ENCODE peak calls at places on chromosome 6, in six cellular contexts. J is H9, U is IMR-90, F is trophoblast cell, K is H1, A is mesenchymal stem cell. T is an unnamed sample. For H3K4me1, the result is how much of the 10 kb centered on the place peaks cover.

GRCh38 chr6:16766043-16766521 is 4.8 kb upstream of the ATXN1 start:
- DNase-seq in J (no peak), U (peak), F (peak), K (no peak), A (peak), T (no peak)

GRCh38 chr6:124812067-124812466 is 150.2 kb upstream of the RNF217 start:
- DNase-seq in J (no peak), U (no peak), F (no peak), K (no peak), A (no peak), T (no peak)

GRCh38 chr6:132813173-132813856 is 1.1 kb upstream of the RPS12 start:
- DNase-seq in J (peak), U (no peak), F (peak), K (no peak), A (peak), T (no peak)

GRCh38 chr6:158849899-158850806 is 31.0 kb upstream of the EZR start:
- DNase-seq in J (no peak), U (peak), F (peak), K (no peak), A (peak), T (no peak)

GRCh38 chr6:41846666-41847237 is 48.4 kb downstream of the USP49 start:
- DNase-seq in J (peak), U (peak), F (peak), K (peak), A (peak), T (peak)

GRCh38 chr6:87396595-87397392 is 11.0 kb upstream of the CFAP206 start:
- DNase-seq in J (no peak), U (no peak), F (no peak), K (no peak), A (no peak), T (no peak)

GRCh38 chr6:33979750-33980149 is 166.1 kb downstream of the GRM4 start:
- DNase-seq in J (no peak), U (no peak), F (no peak), K (no peak), A (no peak), T (no peak)

GRCh38 chr6:61809004-61809595 is 476.9 kb downstream of the KHDRBS2 start:
- DNase-seq in J (no peak), U (no peak), F (peak), K (no peak), A (peak), T (peak)

GRCh38 chr6:165962361-165962760 is 205.3 kb downstream of the TBXT start:
- DNase-seq in J (no peak), U (peak), F (no peak), K (no peak), A (no peak), T (no peak)

GRCh38 chr6:79861023-79861422 is 86.3 kb downstream of the ELOVL4 start:
- DNase-seq in J (no peak), U (no peak), F (no peak), K (no peak), A (no peak), T (no peak)

GRCh38 chr6:74598473-74599393 is 607.1 kb downstream of the COL12A1 start:
- DNase-seq in J (no peak), U (peak), F (no peak), K (no peak), A (no peak), T (no peak)

GRCh38 chr6:9139762-9140161 is 704.4 kb upstream of the SLC35B3 start:
- DNase-seq in J (no peak), U (peak), F (peak), K (no peak), A (no peak), T (no peak)

GRCh38 chr6:5998236-5998635 is 8.5 kb downstream of the NRN1 start:
- DNase-seq in J (no peak), U (no peak), F (no peak), K (no peak), A (no peak), T (no peak)

GRCh38 chr6:85382541-85382940 is 67.3 kb upstream of the NT5E start:
- DNase-seq in J (no peak), U (no peak), F (no peak), K (no peak), A (no peak), T (no peak)

GRCh38 chr6:51959744-51960383 is 127.5 kb downstream of the PKHD1 start:
- DNase-seq in J (peak), U (peak), F (peak), K (peak), A (peak), T (peak)

GRCh38 chr6:82364087-82365010 is 732 bp downstream of the TPBG start:
- DNase-seq in J (peak), U (peak), F (peak), K (no peak), A (peak), T (peak)

GRCh38 chr6:134844120-134844519 is 105.8 kb downstream of the ALDH8A1 start:
- DNase-seq in J (no peak), U (no peak), F (no peak), K (no peak), A (no peak), T (no peak)

GRCh38 chr6:165233089-165233488 is 76.3 kb downstream of the C6orf118 start:
- DNase-seq in J (no peak), U (no peak), F (no peak), K (no peak), A (no peak), T (no peak)

GRCh38 chr6:164827537-164827936 is 481.9 kb downstream of the C6orf118 start:
- DNase-seq in J (no peak), U (no peak), F (peak), K (no peak), A (no peak), T (no peak)

GRCh38 chr6:167306401-167306998 is 15.4 kb downstream of the UNC93A start:
- DNase-seq in J (no peak), U (no peak), F (peak), K (no peak), A (no peak), T (no peak)

GRCh38 chr6:134826889-134827737 is 122.8 kb downstream of the ALDH8A1 start:
- DNase-seq in J (no peak), U (peak), F (no peak), K (no peak), A (no peak), T (no peak)

GRCh38 chr6:150118208-150118607 is 24.6 kb upstream of the PPP1R14C start:
- DNase-seq in J (no peak), U (no peak), F (no peak), K (no peak), A (no peak), T (no peak)

GRCh38 chr6:118869350-118869749 is 24.6 kb upstream of the ASF1A start:
- DNase-seq in J (no peak), U (peak), F (no peak), K (no peak), A (peak), T (no peak)

GRCh38 chr6:146290589-146290901 is 253.1 kb upstream of the RAB32 start:
- DNase-seq in J (no peak), U (no peak), F (no peak), K (no peak), A (no peak), T (no peak)

GRCh38 chr6:144753023-144753705 is 468.0 kb downstream of the UTRN start:
- DNase-seq in J (no peak), U (no peak), F (no peak), K (no peak), A (no peak), T (no peak)

GRCh38 chr6:144408151-144408550 is 123.0 kb downstream of the UTRN start:
- DNase-seq in J (no peak), U (peak), F (no peak), K (no peak), A (no peak), T (no peak)

GRCh38 chr6:17885079-17885478 is 102.4 kb downstream of the KIF13A start:
- DNase-seq in J (no peak), U (peak), F (peak), K (no peak), A (no peak), T (no peak)

GRCh38 chr6:35500782-35501181 is 3.9 kb upstream of the TEAD3 start:
- DNase-seq in J (no peak), U (peak), F (no peak), K (no peak), A (peak), T (no peak)

DNA sequence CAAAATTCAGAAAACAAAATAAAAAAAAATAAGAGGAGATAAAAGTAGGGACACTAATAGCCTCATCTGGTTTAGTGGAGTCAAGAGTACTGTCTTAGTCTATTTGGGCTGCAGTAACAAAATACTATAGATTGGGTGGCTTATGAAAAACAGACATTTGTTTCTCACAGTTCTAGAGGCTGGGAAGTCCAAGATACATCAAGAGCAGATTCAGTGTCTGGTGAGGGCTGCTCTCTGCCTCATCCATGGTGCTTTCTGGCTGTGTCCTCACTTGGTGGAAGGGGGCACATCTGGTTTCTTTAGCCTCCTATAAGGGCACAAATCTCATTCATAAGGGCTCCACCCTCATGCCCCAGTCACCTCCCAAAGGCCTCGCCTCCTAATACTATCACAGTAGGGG is 26.0 kb downstream of the NRSN1 start:
- DNase-seq in J (no peak), U (no peak), F (no peak), K (no peak), A (no peak), T (no peak)
- H3K4me1 ChIP-seq in J (under half), U (under half), F (under half), K (under half), A (under half), T (under half)

DNA sequence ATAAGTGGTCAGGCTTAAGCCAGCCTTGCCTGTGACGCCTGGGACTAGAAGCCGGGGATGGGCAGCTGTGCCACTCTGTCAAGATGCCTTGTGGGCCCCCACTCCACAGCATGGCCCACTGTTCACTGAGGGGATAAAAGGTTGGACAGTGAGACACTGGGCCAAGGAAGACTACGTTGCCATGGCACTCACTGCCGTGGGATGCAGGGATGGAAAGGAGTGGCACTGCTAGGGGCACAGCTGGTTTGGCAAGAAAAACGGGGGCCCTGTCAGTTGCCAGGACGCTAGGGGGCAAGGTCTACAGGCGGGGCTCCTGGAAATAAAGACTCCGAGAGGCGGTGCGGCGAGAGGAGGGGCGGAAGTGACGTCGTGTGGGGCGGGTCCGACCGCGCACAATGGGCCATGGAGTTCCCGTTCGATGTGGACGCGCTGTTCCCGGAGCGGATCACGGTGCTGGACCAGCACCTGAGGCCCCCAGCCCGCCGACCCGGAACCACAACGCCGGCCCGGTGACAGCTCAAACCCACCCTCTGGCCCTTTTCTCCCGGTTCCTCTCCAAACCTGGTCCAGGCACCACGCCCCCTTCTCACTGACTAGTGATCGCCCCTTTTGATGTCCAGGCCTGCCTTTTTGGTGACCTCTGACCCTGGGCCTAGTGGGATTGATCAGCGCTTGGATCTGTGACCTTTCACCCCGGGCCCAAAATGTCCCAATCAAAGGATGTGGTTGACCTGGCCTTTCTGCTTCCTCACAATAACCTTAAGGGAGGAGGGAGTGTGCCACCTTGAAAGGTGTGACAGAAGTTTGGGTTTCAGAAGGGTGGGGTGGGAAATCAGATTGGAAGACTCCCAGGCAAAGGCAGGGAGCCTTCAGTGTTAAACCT is at the start of gene ATAT1:
- DNase-seq in J (peak), U (peak), F (peak), K (peak), A (peak), T (peak)
- H2AFZ ChIP-seq in J (no peak), U (peak), F (peak), K (peak), A (peak), T (peak)

DNA sequence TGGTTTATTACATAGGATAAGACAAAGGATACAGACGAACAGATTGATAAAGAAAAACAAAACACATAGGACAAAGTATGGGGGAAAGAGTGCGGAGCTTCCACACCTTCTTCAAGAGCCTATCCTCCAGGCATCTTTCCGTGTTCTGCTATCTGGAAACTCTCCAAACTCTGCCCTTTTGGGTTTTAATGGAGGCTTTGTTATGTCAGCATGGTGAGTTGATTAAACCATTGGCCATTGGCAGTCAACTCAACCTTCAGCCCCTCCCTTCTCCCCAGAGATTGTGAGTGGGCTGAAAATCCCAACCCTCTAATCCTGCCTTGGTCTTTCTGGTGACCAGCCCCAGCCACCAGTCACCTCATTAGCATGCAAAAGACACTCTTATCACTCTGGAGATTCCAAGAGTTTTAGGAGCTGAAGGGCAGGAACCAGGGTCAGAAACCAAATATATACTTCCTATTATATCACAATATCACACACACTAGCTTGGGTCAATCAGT is 23.9 kb downstream of the HLA-DOB start:
- DNase-seq in J (no peak), U (no peak), F (no peak), K (no peak), A (no peak), T (no peak)
- H4K8ac ChIP-seq in J (no peak), U (no peak), F (no peak), K (no peak), A (no peak), T (no peak)

DNA sequence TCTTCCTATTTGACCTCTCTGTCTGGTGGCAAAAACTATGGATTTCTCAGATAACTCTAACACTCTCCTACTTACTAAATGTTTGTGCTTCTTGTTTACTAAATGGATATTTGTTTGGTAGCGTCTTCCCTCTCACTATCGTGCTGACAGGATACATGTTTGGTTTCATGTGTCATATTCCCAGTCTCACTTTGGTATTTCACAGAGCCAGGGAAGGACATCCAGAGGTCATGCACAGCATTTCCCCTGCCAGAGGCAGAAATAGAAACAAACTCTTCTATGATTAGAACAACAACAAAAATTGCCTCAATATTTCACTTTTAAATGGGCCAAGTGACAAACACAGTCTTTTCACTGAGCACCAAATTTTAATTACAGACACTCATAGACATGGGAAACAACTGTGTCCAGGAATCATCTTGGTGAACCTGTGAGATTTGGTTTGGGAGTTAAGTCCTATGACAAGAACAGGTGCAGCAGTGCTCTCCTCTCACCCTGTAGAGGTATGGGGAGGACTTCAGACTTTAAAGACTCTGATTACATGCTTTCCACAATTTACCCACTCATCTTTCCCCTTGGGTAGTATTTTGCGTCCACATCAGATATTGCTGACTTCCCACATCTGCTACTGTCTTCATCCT is 40.3 kb downstream of the TXLNB start:
- DNase-seq in J (no peak), U (no peak), F (no peak), K (no peak), A (peak), T (no peak)
- H3K4me1 ChIP-seq in J (under half), U (under half), F (under half), K (under half), A (under half), T (under half)

GRCh38 chr6:109303149-109303548 is 79.1 kb downstream of the CD164 start:
- DNase-seq in J (no peak), U (no peak), F (peak), K (no peak), A (no peak), T (no peak)

GRCh38 chr6:109305028-109305427 is 77.2 kb downstream of the CD164 start:
- DNase-seq in J (no peak), U (no peak), F (no peak), K (no peak), A (no peak), T (no peak)

GRCh38 chr6:109302176-109302575 is 80.1 kb downstream of the CD164 start:
- DNase-seq in J (no peak), U (no peak), F (peak), K (no peak), A (no peak), T (no peak)

GRCh38 chr6:109304284-109305015 is 77.8 kb downstream of the CD164 start:
- DNase-seq in J (no peak), U (no peak), F (no peak), K (no peak), A (no peak), T (no peak)

DNA sequence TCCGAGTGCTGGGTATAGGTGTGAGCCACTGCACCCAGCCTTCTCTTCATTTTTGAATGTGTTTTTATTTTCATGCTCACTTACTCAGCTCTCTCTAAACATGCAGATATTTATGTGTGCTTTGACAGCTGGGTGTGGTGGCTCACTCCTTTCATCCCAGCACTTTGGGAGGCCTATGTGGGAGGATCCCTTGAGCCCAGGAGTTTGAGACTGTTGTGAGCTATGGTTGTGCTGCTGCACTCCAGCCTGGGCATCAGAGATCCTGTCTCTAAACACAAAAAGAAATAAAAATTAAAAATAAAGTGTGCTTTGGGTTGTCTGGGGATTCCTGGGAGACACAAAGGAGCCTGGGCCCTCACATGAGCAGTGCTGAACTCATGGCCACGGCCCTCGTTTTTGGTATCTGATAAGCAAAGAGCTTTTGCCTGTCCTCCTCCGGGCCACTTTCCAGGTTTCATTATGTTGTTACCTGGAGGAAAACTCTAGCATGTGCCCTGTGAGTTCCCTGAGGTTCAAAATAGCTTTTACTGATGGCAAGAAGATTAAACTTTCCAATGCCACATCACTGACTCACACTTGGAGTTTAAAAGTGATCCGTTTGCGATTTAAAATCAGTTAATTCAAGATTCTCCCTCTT is 78.5 kb downstream of the CD164 start:
- DNase-seq in J (no peak), U (no peak), F (peak), K (no peak), A (no peak), T (no peak)
- H2AFZ ChIP-seq in J (no peak), U (no peak), F (no peak), K (peak), A (no peak), T (no peak)

DNA sequence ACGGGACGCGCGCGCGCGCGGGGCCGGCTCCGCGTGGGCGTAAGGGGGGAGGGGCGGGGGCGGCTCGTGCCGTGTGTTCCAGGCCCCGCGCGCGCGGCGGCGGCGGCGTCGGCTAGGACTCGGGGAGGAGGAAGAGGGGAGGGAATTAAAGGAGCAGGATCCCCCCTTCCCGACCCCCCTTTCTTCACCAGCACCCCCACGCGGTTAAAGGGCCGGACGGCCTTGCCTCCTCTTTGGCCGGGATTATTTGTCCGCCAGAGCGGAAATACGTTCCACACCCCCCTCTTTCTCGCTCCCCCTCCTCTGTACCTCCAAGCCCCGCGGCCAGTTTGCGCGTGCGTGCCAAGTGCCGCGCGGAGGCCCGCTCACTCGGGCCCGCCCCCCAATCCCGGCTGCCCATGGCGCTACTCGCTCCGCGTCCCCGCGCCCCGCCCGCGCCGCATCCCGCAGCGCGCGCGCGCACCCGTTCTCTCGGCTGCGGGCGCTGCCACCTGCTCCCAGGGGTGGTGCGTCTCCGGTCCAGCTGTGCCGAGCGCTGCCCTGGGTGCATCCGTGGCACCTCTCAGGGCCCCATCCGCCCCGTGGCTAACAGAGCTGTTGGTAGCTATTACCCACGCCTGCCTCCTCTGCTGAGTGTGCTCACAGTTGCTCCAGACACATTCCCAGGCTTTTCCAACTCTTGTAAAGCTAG is at the start of gene ZBTB12:
- DNase-seq in J (peak), U (peak), F (peak), K (peak), A (peak), T (peak)
- H4K8ac ChIP-seq in J (no peak), U (peak), F (peak), K (peak), A (peak), T (no peak)

DNA sequence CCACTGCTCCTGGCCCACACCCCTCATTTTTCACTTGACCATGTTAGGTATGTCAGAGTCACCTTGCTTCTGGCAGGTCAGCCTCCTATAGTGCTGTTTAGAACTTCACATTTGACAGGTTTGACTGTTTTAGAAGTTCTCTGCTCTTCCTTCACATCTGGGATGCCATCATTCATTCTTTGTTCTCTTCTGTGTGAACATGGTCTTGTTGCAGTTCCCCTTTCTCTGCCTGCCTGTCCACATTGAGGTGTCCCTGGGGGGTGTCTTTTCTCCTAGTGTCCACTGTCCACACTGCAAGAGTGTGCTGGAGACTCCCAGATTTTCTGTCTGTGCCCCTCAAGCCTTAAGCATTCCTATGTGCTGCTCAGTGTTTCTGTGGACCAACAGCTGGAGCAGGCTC is 89.5 kb downstream of the JARID2 start:
- DNase-seq in J (no peak), U (no peak), F (no peak), K (no peak), A (no peak), T (no peak)
- H3K4me1 ChIP-seq in J (under half), U (under half), F (under half), K (under half), A (under half), T (under half)

T was measured in neuronal stem cell.